ENCODE peak calls at places on chromosomes 5 and 9, in five cellular contexts. P, H, D, J and U are unnamed samples.

GRCh38 chr5:159441441-159441840 is 111.2 kb upstream of the IL12B start:
- DNase-seq in P (no peak), H (peak), D (no peak), J (peak), U (no peak)

GRCh38 chr5:26791021-26791420 is 247.4 kb downstream of the CDH9 start:
- DNase-seq in P (no peak), D (no peak), J (no peak), H (no peak), U (no peak)

GRCh38 chr9:8800196-8800595 is 1000.6 kb upstream of the DMAC1 start:
- DNase-seq in J (no peak), P (no peak), D (no peak), H (no peak), U (no peak)

GRCh38 chr5:14331377-14331776 is 188.2 kb downstream of the TRIO start:
- DNase-seq in H (no peak), D (no peak), P (no peak), J (no peak), U (no peak)

GRCh38 chr5:140346348-140347221 is at the start of gene HBEGF:
- DNase-seq in P (peak), H (peak), J (peak), D (peak), U (no peak)

GRCh38 chr9:87844471-87844870 is 38.2 kb upstream of the SPATA31E1 start:
- DNase-seq in J (no peak), H (no peak), P (no peak), D (no peak), U (no peak)

GRCh38 chr5:14296533-14297331 is 153.6 kb downstream of the TRIO start:
- DNase-seq in P (no peak), D (no peak), H (no peak), J (no peak), U (no peak)

GRCh38 chr9:90009447-90009846 is 404.6 kb downstream of the GADD45G start:
- DNase-seq in P (no peak), J (peak), D (no peak), H (no peak), U (no peak)

GRCh38 chr5:10355071-10355889 is 1.8 kb downstream of the MARCHF6 start:
- DNase-seq in J (no peak), H (no peak), D (peak), P (no peak), U (no peak)

GRCh38 chr9:128211551-128212281 is 8.5 kb downstream of the DNM1 start:
- DNase-seq in J (no peak), H (peak), P (no peak), D (no peak), U (no peak)

GRCh38 chr5:57915536-57915935 is 432.9 kb upstream of the ACTBL2 start:
- DNase-seq in D (no peak), P (no peak), H (no peak), J (no peak), U (no peak)

GRCh38 chr9:79757906-79758669 is 186.3 kb downstream of the TLE4 start:
- DNase-seq in P (no peak), H (no peak), J (no peak), D (no peak), U (peak)

GRCh38 chr5:9766581-9766980 is 136.4 kb upstream of the TAS2R1 start:
- DNase-seq in J (no peak), D (peak), H (no peak), P (no peak), U (no peak)

GRCh38 chr5:169629847-169630548 is 7.1 kb upstream of the DOCK2 start:
- DNase-seq in H (peak), J (no peak), D (peak), P (no peak), U (no peak)

GRCh38 chr5:147234825-147235635 is at the start of gene STK32A:
- DNase-seq in D (no peak), P (peak), H (no peak), J (peak), U (no peak)

GRCh38 chr5:50699737-50700136 is 33.3 kb downstream of the PARP8 start:
- DNase-seq in H (no peak), P (no peak), D (no peak), J (no peak), U (no peak)

GRCh38 chr5:556909-557441 is 32.7 kb upstream of the SLC9A3 start:
- DNase-seq in H (no peak), P (no peak), D (no peak), J (peak), U (no peak)

GRCh38 chr5:178381206-178381605 is 148.6 kb upstream of the PHYKPL start:
- DNase-seq in P (no peak), J (no peak), H (no peak), D (no peak), U (no peak)

GRCh38 chr5:175884214-175884613 is 12.8 kb downstream of the CPLX2 start:
- DNase-seq in D (no peak), P (no peak), H (no peak), J (no peak), U (no peak)

GRCh38 chr5:111853748-111854147 is 96.8 kb upstream of the NREP start:
- DNase-seq in P (no peak), H (no peak), D (no peak), J (peak), U (peak)

GRCh38 chr5:178790371-178790770 is 59.9 kb upstream of the ZNF354A start:
- DNase-seq in H (no peak), D (no peak), J (no peak), P (no peak), U (no peak)

GRCh38 chr9:130243015-130243881 is 22.3 kb upstream of the HMCN2 start:
- DNase-seq in H (peak), P (peak), D (peak), J (peak), U (peak)

GRCh38 chr9:130243882-130244170 is 21.7 kb upstream of the HMCN2 start:
- DNase-seq in J (no peak), P (no peak), D (no peak), H (no peak), U (no peak)

GRCh38 chr9:130240410-130241197 is 25.0 kb upstream of the HMCN2 start:
- DNase-seq in J (peak), H (peak), P (peak), D (peak), U (peak)

GRCh38 chr9:130241198-130241535 is 24.4 kb upstream of the HMCN2 start:
- DNase-seq in D (no peak), H (no peak), J (no peak), P (no peak), U (no peak)

GRCh38 chr9:130242270-130243014 is 23.1 kb upstream of the HMCN2 start:
- DNase-seq in H (no peak), D (no peak), J (no peak), P (no peak), U (no peak)
- H3K4me3 ChIP-seq in H (peak), D (no peak), J (no peak), P (no peak), U (no peak)

GRCh38 chr9:99021512-99021911 is 77.8 kb downstream of the COL15A1 start:
- DNase-seq in H (no peak), P (no peak), J (no peak), D (no peak), U (no peak)

GRCh38 chr9:99016681-99017387 is 73.1 kb downstream of the COL15A1 start:
- DNase-seq in D (no peak), J (no peak), H (no peak), P (no peak), U (no peak)

GRCh38 chr9:99018653-99019052 is 74.9 kb downstream of the COL15A1 start:
- DNase-seq in J (no peak), H (no peak), D (no peak), P (no peak), U (no peak)

GRCh38 chr9:99020786-99021436 is 77.2 kb downstream of the COL15A1 start:
- DNase-seq in H (no peak), J (no peak), D (no peak), P (no peak), U (no peak)

DNA sequence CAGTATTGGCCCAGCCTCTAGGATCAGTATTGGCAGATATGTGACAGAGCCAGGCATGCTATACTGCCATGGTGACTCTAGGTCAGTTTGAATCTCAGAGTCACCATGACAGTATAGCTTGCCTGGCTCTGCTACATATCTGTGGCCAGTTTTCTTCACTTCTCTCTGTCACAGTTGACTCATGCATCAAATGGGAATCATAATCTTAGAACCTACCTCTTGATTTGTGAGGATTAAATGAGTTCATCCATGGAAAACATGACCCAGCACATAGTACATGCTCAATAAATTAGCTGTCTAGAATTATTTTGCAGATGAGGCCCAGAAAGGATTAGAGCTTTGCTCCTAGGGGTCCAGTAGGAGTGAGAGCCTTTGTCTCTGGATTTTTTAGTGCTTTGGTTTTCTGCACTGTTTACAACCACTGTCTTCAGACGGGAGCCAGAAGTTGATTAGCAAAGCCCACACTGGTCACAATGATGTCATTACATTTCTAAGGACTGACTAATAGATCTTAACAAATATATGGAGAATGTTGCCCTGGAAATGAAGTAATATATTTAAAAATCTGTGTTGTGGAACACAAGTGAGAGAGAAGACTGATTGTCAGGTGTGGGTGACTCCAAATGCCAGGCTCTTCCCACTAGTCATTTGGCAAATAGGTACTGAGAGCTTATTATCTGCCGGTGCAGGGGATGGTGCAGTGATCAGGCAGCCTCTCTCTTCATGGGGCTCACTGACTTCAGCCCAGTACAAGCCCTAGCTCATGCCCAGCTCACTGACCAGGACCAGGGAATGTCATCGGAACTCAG is 76.0 kb downstream of the COL15A1 start:
- DNase-seq in H (peak), P (no peak), D (peak), J (no peak), U (no peak)
- H3K4me3 ChIP-seq in H (no peak), P (no peak), D (no peak), J (no peak), U (no peak)

GRCh38 chr5:151213803-151214613 is 9.9 kb downstream of the CCDC69 start:
- DNase-seq in J (peak), P (peak), D (peak), H (no peak), U (peak)

GRCh38 chr5:151216781-151217180 is 7.1 kb downstream of the CCDC69 start:
- DNase-seq in D (no peak), J (no peak), P (no peak), H (no peak), U (no peak)

GRCh38 chr5:151218177-151218576 is 5.7 kb downstream of the CCDC69 start:
- DNase-seq in D (no peak), J (no peak), H (no peak), P (no peak), U (no peak)

GRCh38 chr5:151214614-151215545 is 9.0 kb downstream of the CCDC69 start:
- DNase-seq in D (no peak), H (no peak), P (peak), J (no peak), U (peak)

GRCh38 chr5:151215546-151215880 is 8.4 kb downstream of the CCDC69 start:
- DNase-seq in D (no peak), H (no peak), J (no peak), P (no peak), U (no peak)
- H3K4me3 ChIP-seq in D (no peak), H (no peak), J (no peak), P (no peak), U (peak)

GRCh38 chr9:17799383-17799782 is 220.5 kb downstream of the SH3GL2 start:
- DNase-seq in H (no peak), P (no peak), D (peak), J (no peak), U (no peak)

GRCh38 chr9:17802249-17802857 is 223.5 kb downstream of the SH3GL2 start:
- DNase-seq in D (peak), P (no peak), H (peak), J (no peak), U (peak)

GRCh38 chr9:17795708-17796107 is 216.8 kb downstream of the SH3GL2 start:
- DNase-seq in H (no peak), J (no peak), D (no peak), P (no peak), U (no peak)

GRCh38 chr9:17800397-17800796 is 221.5 kb downstream of the SH3GL2 start:
- DNase-seq in H (no peak), P (no peak), D (no peak), J (no peak), U (no peak)
- H3K4me3 ChIP-seq in H (no peak), P (no peak), D (no peak), J (no peak), U (no peak)

GRCh38 chr5:108727639-108728565 is 19.8 kb upstream of the FER start:
- DNase-seq in P (peak), H (peak), D (peak), J (peak), U (no peak)
- H3K4me3 ChIP-seq in P (peak), H (peak), D (peak), J (peak), U (peak)

GRCh38 chr9:1052119-1052907 is 2.2 kb downstream of the DMRT2 start:
- DNase-seq in H (no peak), J (no peak), P (no peak), D (no peak), U (no peak)
- H3K4me3 ChIP-seq in H (peak), J (peak), P (peak), D (no peak), U (no peak)

GRCh38 chr5:124981901-124982300 is 235.5 kb upstream of the ZNF608 start:
- DNase-seq in D (no peak), J (no peak), P (no peak), H (no peak), U (no peak)

GRCh38 chr5:124986170-124986569 is 239.7 kb upstream of the ZNF608 start:
- DNase-seq in P (no peak), D (no peak), H (no peak), J (no peak), U (no peak)

GRCh38 chr5:124979174-124979573 is 232.7 kb upstream of the ZNF608 start:
- DNase-seq in P (no peak), J (no peak), H (no peak), D (no peak), U (no peak)

GRCh38 chr5:124976086-124976485 is 229.6 kb upstream of the ZNF608 start:
- DNase-seq in P (no peak), H (no peak), D (no peak), J (no peak), U (no peak)

GRCh38 chr5:124980174-124980941 is 233.9 kb upstream of the ZNF608 start:
- DNase-seq in H (no peak), J (no peak), D (no peak), P (no peak), U (no peak)
- H3K4me3 ChIP-seq in H (no peak), J (no peak), D (no peak), P (no peak), U (no peak)

GRCh38 chr5:79613571-79613970 is 1.3 kb downstream of the TENT2 start:
- DNase-seq in J (no peak), D (no peak), P (no peak), H (no peak), U (no peak)
- H3K4me3 ChIP-seq in J (peak), D (peak), P (no peak), H (peak), U (peak)